ENCODE peak calls at places on chromosomes 6 and 20, in seven cellular contexts. C, J, A, D, P, N and W are unnamed samples.

GRCh38 chr6:43014434-43014909 is 423 bp downstream of the KLHDC3 start:
- DNase-seq in J (no peak), C (peak; percentile 14), D (no peak), P (no peak), N (no peak), A (peak; percentile 71), W (no peak)

GRCh38 chr6:7267521-7268091 is 45.4 kb downstream of the SSR1 start:
- DNase-seq in D (no peak), J (peak; percentile 88), A (peak; percentile 93), N (no peak), P (no peak), C (peak; percentile 84), W (no peak)

GRCh38 chr20:64164123-64164836 is at the start of gene MYT1:
- DNase-seq in P (no peak), N (no peak), C (no peak), D (no peak), A (no peak), J (no peak), W (no peak)

GRCh38 chr6:18386302-18386976 is 711 bp upstream of the RNF144B start:
- DNase-seq in D (no peak), J (no peak), A (peak; percentile 60), N (no peak), P (no peak), C (no peak), W (no peak)

GRCh38 chr20:36467076-36467999 is 74.0 kb upstream of the MYL9 start:
- DNase-seq in P (peak; percentile 65), D (peak; percentile 33), C (no peak), N (peak; percentile 67), A (peak; percentile 40), J (peak; percentile 61), W (peak; percentile 61)

GRCh38 chr20:57392512-57393271 is 1.5 kb downstream of the RBM38 start:
- DNase-seq in C (no peak), J (no peak), D (no peak), P (peak; percentile 93), N (peak; percentile 95), A (no peak), W (peak; percentile 77)

GRCh38 chr6:320351-321157 is 28.3 kb downstream of the DUSP22 start:
- DNase-seq in J (no peak), C (no peak), D (no peak), N (no peak), P (no peak), A (no peak), W (no peak)

GRCh38 chr6:73309534-73309783 is 44.6 kb downstream of the DPPA5 start:
- DNase-seq in D (no peak), C (no peak), J (no peak), N (no peak), A (no peak), P (no peak), W (no peak)

GRCh38 chr6:25620391-25620790 is 31.6 kb upstream of the SCGN start:
- DNase-seq in N (no peak), D (no peak), P (no peak), J (no peak), A (no peak), C (no peak), W (no peak)

GRCh38 chr20:50277460-50278376 is 87.1 kb downstream of the CEBPB start:
- DNase-seq in A (no peak), P (no peak), N (no peak), J (no peak), D (no peak), C (no peak), W (no peak)

GRCh38 chr6:15553031-15553430 is 109.8 kb downstream of the DTNBP1 start:
- DNase-seq in N (no peak), C (no peak), P (no peak), J (no peak), A (no peak), D (no peak), W (no peak)

GRCh38 chr20:11726021-11726420 is 191.7 kb upstream of the BTBD3 start:
- DNase-seq in N (no peak), C (no peak), J (no peak), A (no peak), P (no peak), D (no peak), W (no peak)

GRCh38 chr20:12084482-12084881 is 166.8 kb downstream of the BTBD3 start:
- DNase-seq in D (no peak), J (no peak), P (no peak), C (no peak), N (no peak), A (no peak), W (no peak)

GRCh38 chr6:70180904-70181599 is 121.8 kb downstream of the COL9A1 start:
- DNase-seq in N (no peak), D (no peak), J (no peak), A (no peak), C (no peak), P (no peak), W (no peak)

GRCh38 chr6:107330190-107330589 is 129.2 kb downstream of the PDSS2 start:
- DNase-seq in D (no peak), N (no peak), A (no peak), P (peak; percentile 16), C (no peak), J (no peak), W (no peak)

GRCh38 chr6:26454641-26455040 is 3.1 kb upstream of the BTN2A1 start:
- DNase-seq in J (no peak), D (no peak), P (no peak), C (no peak), N (no peak), A (no peak), W (no peak)

GRCh38 chr20:35871311-35871771 is 83.0 kb downstream of the SCAND1 start:
- DNase-seq in A (peak; percentile 54), D (peak; percentile 33), C (no peak), J (no peak), P (no peak), N (no peak), W (no peak)

GRCh38 chr6:145367149-145367548 is 368.2 kb downstream of the EPM2A start:
- DNase-seq in N (no peak), C (no peak), J (no peak), D (no peak), P (no peak), A (no peak), W (no peak)

GRCh38 chr6:152296648-152297376 is 340.4 kb downstream of the SYNE1 start:
- DNase-seq in J (no peak), P (no peak), C (no peak), A (no peak), N (no peak), D (no peak), W (no peak)

GRCh38 chr6:28880894-28881780 is 42.6 kb downstream of the TRIM27 start:
- DNase-seq in J (peak; percentile 27), C (no peak), P (peak; percentile 57), A (peak; percentile 88), D (peak; percentile 78), N (peak; percentile 64), W (peak; percentile 42)

GRCh38 chr6:148968636-148969270 is 221.9 kb downstream of the UST start:
- DNase-seq in A (peak; percentile 77), C (no peak), N (no peak), J (no peak), D (no peak), P (no peak), W (no peak)

GRCh38 chr20:57743450-57744095 is 33.8 kb upstream of the PMEPA1 start:
- DNase-seq in A (no peak), P (no peak), C (no peak), N (no peak), D (no peak), J (no peak), W (no peak)

GRCh38 chr6:151661928-151662327 is 145.6 kb upstream of the ESR1 start:
- DNase-seq in J (no peak), N (no peak), C (no peak), A (no peak), P (no peak), D (no peak), W (no peak)

GRCh38 chr20:38810926-38811325 is 5.4 kb downstream of the PPP1R16B start:
- DNase-seq in A (no peak), D (no peak), P (no peak), C (no peak), N (no peak), J (no peak), W (no peak)
- H3K4me1 ChIP-seq in A (peaks cover 5% of the 10 kb centered on the region), D (peaks cover 12% of the 10 kb centered on the region), P (peaks cover 37% of the 10 kb centered on the region), C (peaks cover 6% of the 10 kb centered on the region), N (peaks cover 69% of the 10 kb centered on the region), J (peaks cover 8% of the 10 kb centered on the region), W (peaks cover 46% of the 10 kb centered on the region)

DNA sequence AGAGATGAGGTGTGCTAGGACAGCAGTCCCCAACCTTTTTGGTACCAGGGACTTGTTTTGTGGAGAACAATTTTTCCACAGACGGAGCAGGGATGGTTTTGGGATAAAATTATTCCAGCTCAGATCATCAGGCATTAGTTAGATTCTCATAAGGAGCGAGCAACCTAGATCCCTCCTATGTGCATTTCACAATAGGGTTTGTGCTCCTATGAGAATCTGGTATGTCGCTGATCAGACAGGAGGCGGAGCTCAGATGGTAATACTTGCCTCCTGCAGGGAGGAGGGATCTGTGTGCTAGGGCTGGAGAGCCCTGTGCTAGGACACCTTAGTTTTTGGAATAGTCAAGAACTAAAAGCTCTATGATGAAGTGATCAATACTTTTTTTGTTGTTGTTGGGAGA is 2.5 kb downstream of the SMIM13 start:
- DNase-seq in P (peak; percentile 4), J (no peak), A (peak; percentile 63), D (no peak), C (peak; percentile 53), N (no peak), W (no peak)
- H3K4me3 ChIP-seq in P (no peak overlapping the region), J (no peak overlapping the region), A (peak overlapping the region; percentile 90), D (no peak overlapping the region), C (peak overlapping the region; percentile 84), N (no peak overlapping the region), W (no peak overlapping the region)

GRCh38 chr20:62622877-62623487 is 19.3 kb upstream of the SLCO4A1 start:
- DNase-seq in J (no peak), N (no peak), P (no peak), D (no peak), C (no peak), A (no peak), W (no peak)

GRCh38 chr20:62622178-62622876 is 20.0 kb upstream of the SLCO4A1 start:
- DNase-seq in C (no peak), P (no peak), J (no peak), N (no peak), D (no peak), A (no peak), W (no peak)

GRCh38 chr20:62621251-62622110 is 20.8 kb upstream of the SLCO4A1 start:
- DNase-seq in P (no peak), C (no peak), A (no peak), N (no peak), J (no peak), D (no peak), W (no peak)

GRCh38 chr20:62618622-62619529 is 23.4 kb upstream of the SLCO4A1 start:
- DNase-seq in D (no peak), P (no peak), N (no peak), J (no peak), A (no peak), C (no peak), W (peak; percentile 43)

DNA sequence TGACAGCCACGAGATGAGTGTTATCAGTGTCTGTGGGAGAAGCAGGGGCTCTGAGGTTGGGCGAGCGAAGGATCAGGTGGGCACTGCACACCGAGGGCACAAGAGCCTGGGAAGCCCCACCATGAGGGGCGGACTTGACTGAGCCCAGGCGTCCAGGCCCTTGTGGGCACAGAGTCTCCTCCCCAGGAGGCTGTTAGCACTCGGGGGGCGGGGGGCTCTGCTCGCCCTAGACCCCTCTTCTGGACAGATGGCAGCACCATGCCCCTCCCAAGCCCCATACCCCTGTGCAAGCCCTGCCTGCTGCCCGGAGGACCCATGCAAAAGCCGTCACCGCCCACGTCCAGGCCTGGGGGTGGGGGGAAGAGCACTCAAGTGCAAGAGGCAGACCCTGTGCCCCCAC is 21.7 kb upstream of the SLCO4A1 start:
- DNase-seq in J (no peak), P (no peak), N (no peak), D (no peak), C (no peak), A (no peak), W (no peak)
- H3K4me1 ChIP-seq in J (peaks cover 20% of the 10 kb centered on the region), P (peaks cover 36% of the 10 kb centered on the region), N (peaks cover 37% of the 10 kb centered on the region), D (peaks cover 9% of the 10 kb centered on the region), C (peaks cover 42% of the 10 kb centered on the region), A (peaks cover 16% of the 10 kb centered on the region), W (peaks cover 42% of the 10 kb centered on the region)

GRCh38 chr6:11769816-11770545 is 8.6 kb downstream of the ADTRP start:
- DNase-seq in C (no peak), J (no peak), A (no peak), P (no peak), D (no peak), N (no peak), W (no peak)
- H3K4me3 ChIP-seq in C (no peak overlapping the region), J (no peak overlapping the region), A (peak overlapping the region; percentile 51), P (no peak overlapping the region), D (no peak overlapping the region), N (no peak overlapping the region), W (no peak overlapping the region)